ENCODE peak calls at places on chromosomes 5 and 9, in five cellular contexts. J, A, D, I and V are unnamed samples.

GRCh38 chr5:102711525-102712240 is 43.4 kb upstream of the PAM start:
- DNase-seq in J (no peak), A (no peak), D (no peak), I (no peak), V (no peak)

GRCh38 chr9:87080512-87081225 is 133.4 kb upstream of the GAS1 start:
- DNase-seq in J (no peak), A (no peak), D (no peak), I (peak; percentile 12), V (no peak)

GRCh38 chr9:132525308-132525707 is 57.1 kb upstream of the BARHL1 start:
- DNase-seq in J (no peak), A (no peak), D (no peak), I (no peak), V (no peak)

GRCh38 chr9:130869250-130869649 is 27.4 kb downstream of the QRFP start:
- DNase-seq in J (peak; percentile 69), A (no peak), D (no peak), I (peak; percentile 55), V (peak; percentile 87)

GRCh38 chr9:133269537-133270357 is 5.3 kb downstream of the ABO start:
- DNase-seq in J (no peak), A (no peak), D (no peak), I (no peak), V (no peak)

GRCh38 chr9:89970701-89971100 is 365.9 kb downstream of the GADD45G start:
- DNase-seq in J (no peak), A (no peak), D (no peak), I (no peak), V (no peak)

GRCh38 chr5:13992795-13993194 is 48.3 kb upstream of the DNAH5 start:
- DNase-seq in J (no peak), A (no peak), D (no peak), I (no peak), V (no peak)

GRCh38 chr5:8650197-8650596 is 781.2 kb downstream of the MTRR start:
- DNase-seq in J (no peak), A (no peak), D (no peak), I (peak; percentile 27), V (no peak)

GRCh38 chr5:10399839-10400238 is 41.8 kb upstream of the ROPN1L start:
- DNase-seq in J (no peak), A (no peak), D (no peak), I (no peak), V (no peak)

GRCh38 chr9:134566936-134567335 is 74.7 kb upstream of the COL5A1 start:
- DNase-seq in J (no peak), A (no peak), D (no peak), I (no peak), V (no peak)

GRCh38 chr9:6566409-6567139 is 79.0 kb downstream of the GLDC start:
- DNase-seq in J (no peak), A (no peak), D (no peak), I (peak; percentile 97), V (no peak)

GRCh38 chr5:45089870-45090269 is 281.1 kb downstream of the MRPS30 start:
- DNase-seq in J (no peak), A (no peak), D (no peak), I (no peak), V (no peak)
- TF ChIP-seq CTCF in J (no peak), A (no peak), D (no peak), I (no peak), V (no peak)

GRCh38 chr5:126497506-126497905 is 74.3 kb downstream of the GRAMD2B start:
- DNase-seq in J (no peak), A (no peak), D (no peak), I (no peak), V (no peak)

GRCh38 chr5:126501448-126501847 is 78.2 kb downstream of the GRAMD2B start:
- DNase-seq in J (no peak), A (no peak), D (no peak), I (no peak), V (no peak)

GRCh38 chr5:126503602-126504104 is 80.4 kb downstream of the GRAMD2B start:
- DNase-seq in J (peak; percentile 50), A (no peak), D (no peak), I (peak; percentile 31), V (peak; percentile 31)

GRCh38 chr5:126499278-126499677 is 76.1 kb downstream of the GRAMD2B start:
- DNase-seq in J (no peak), A (no peak), D (no peak), I (no peak), V (no peak)

GRCh38 chr5:126499742-126500396 is 76.7 kb downstream of the GRAMD2B start:
- DNase-seq in J (no peak), A (no peak), D (peak; percentile 31), I (no peak), V (no peak)
- TF ChIP-seq CTCF in J (peak; percentile 46), A (peak; percentile 16), D (peak; percentile 61), I (peak; percentile 55), V (peak; percentile 52)

GRCh38 chr5:32586251-32586642 is 890 bp downstream of the SUB1 start:
- DNase-seq in J (no peak), A (no peak), D (no peak), I (no peak), V (no peak)

GRCh38 chr5:32585122-32585445 is 273 bp upstream of the SUB1 start:
- DNase-seq in J (no peak), A (no peak), D (no peak), I (no peak), V (no peak)

GRCh38 chr5:32587067-32587551 is 1.8 kb downstream of the SUB1 start:
- DNase-seq in J (no peak), A (no peak), D (no peak), I (no peak), V (no peak)

GRCh38 chr5:32584651-32585050 is 706 bp upstream of the SUB1 start:
- DNase-seq in J (no peak), A (no peak), D (no peak), I (no peak), V (no peak)

GRCh38 chr5:32585446-32586250 is at the start of gene SUB1:
- DNase-seq in J (peak; percentile 97), A (peak; percentile 94), D (peak; percentile 80), I (peak; percentile 93), V (peak; percentile 89)
- TF ChIP-seq CTCF in J (no peak), A (no peak), D (no peak), I (peak; percentile 2), V (no peak)

GRCh38 chr9:96476013-96476412 is 26.0 kb downstream of the HABP4 start:
- DNase-seq in J (no peak), A (no peak), D (no peak), I (no peak), V (no peak)
- TF ChIP-seq CTCF in J (no peak), A (no peak), D (no peak), I (no peak), V (no peak)

GRCh38 chr9:95506692-95507455 is 9.9 kb downstream of the PTCH1 start:
- DNase-seq in J (peak; percentile 61), A (no peak), D (peak; percentile 53), I (peak; percentile 73), V (peak; percentile 71)
- TF ChIP-seq CTCF in J (no peak), A (no peak), D (no peak), I (no peak), V (no peak)

DNA sequence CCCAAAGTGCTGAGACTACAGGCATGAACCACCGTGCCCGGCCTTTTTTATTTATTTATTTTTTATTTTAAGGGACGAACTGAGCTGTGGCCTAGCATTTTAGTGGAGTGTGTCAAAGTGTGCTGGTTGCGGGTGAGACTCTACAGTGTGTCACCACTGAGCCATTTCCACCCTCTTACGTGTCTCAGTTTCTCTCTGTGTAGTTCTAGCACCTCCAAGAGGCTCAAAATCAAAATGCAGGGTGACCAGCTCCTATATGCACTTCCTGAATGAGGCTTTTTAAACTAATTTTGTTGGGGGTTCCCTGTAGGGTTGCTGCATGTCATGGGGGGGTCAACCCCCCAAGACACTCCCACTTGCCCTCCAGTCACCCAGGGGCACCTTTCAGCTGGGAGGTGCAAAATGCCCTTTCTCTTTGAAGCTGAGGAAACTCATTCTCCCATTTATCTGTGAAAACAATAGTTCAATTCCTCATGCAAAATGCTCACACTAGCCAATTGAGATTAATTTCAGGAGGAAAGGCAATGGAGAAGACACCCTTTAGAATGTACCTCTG is 69.3 kb downstream of the COL15A1 start:
- DNase-seq in J (no peak), A (no peak), D (no peak), I (no peak), V (no peak)
- TF ChIP-seq CTCF in J (peak; percentile 51), A (no peak), D (no peak), I (no peak), V (peak; percentile 15)

GRCh38 chr5:87899109-87900100 is 369.2 kb downstream of the TMEM161B start:
- DNase-seq in J (peak; percentile 55), A (no peak), D (peak; percentile 23), I (peak; percentile 79), V (peak; percentile 5)
- TF ChIP-seq CTCF in J (no peak), A (no peak), D (no peak), I (peak; percentile 15), V (no peak)

GRCh38 chr9:37027582-37028424 is 6.3 kb downstream of the PAX5 start:
- DNase-seq in J (peak; percentile 89), A (peak; percentile 82), D (peak; percentile 99), I (peak; percentile 86), V (peak; percentile 91)
- TF ChIP-seq CTCF in J (no peak), A (no peak), D (no peak), I (no peak), V (no peak)

DNA sequence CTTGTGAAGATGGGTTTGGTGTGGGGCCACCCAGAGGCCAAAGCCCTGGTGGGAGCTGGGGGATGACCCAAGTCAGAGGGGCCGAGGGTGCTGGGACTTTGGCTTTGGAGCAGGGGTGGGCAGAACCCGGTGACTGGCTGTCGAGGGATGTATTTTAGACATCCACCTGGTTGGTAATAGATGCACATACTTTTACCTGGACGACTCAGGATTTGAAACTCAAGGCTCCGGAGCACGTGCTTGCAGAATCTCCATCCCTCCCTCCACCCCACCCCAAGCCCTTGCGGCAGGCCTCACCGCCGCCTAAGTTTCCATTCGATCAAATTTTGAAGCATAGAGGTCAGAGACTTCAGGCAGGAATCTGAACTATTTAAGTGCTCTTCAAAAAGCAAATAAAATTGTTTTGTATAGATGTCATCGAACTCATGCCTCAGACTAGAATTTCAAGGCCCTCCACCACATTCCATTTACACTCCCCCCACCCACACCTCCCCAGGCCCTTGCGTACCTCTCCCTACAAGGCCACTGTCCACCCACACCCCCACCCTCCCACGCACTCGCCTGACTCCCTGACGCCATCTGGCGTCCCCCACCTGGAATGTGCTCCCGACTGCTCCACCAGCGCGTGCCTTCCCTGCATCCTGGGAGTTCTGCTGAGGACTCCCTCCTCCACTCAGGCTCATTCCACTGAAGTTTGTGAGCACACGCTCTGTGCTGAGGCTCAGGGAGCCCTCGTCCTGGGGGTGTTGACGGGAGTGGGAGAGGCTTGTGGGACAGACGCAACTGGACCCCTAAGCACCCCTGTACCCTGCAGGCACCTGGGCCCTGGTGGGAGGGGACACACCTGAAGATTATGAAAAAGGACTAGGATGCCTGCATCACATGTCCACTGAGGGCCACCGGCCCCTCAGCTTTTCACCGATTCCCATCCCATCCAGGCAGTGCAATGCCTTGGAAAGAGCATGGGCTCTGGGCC is 56.4 kb upstream of the RPL26L1 start:
- DNase-seq in J (peak; percentile 85), A (peak; percentile 92), D (peak; percentile 55), I (peak; percentile 96), V (peak; percentile 98)
- TF ChIP-seq CTCF in J (peak; percentile 36), A (no peak), D (no peak), I (peak; percentile 72), V (peak; percentile 63)